ENCODE peak calls at places on chromosomes 12 and 14, in five cellular contexts. J, H, K, X and R are unnamed samples.

GRCh38 chr14:85587152-85587697 is 57.3 kb downstream of the FLRT2 start:
- DNase-seq in X (peak), K (peak), J (peak), H (no peak), R (no peak)

GRCh38 chr14:29892327-29892726 is 35.3 kb downstream of the PRKD1 start:
- DNase-seq in H (no peak), X (peak), J (peak), K (no peak), R (no peak)

GRCh38 chr14:20714593-20715250 is 26.2 kb downstream of the ANG start:
- DNase-seq in J (peak), H (peak), X (peak), K (no peak), R (peak)

GRCh38 chr12:43308776-43309175 is 243.2 kb downstream of the ADAMTS20 start:
- DNase-seq in K (no peak), J (no peak), H (no peak), X (no peak), R (no peak)

GRCh38 chr14:56247495-56248087 is 129.4 kb downstream of the PELI2 start:
- DNase-seq in K (no peak), J (peak), X (peak), H (no peak), R (no peak)

GRCh38 chr14:61395115-61395725 is 73.8 kb downstream of the PRKCH start:
- DNase-seq in J (no peak), X (no peak), K (no peak), H (no peak), R (no peak)

GRCh38 chr12:10722905-10723866 is at the start of gene YBX3:
- DNase-seq in X (peak), J (peak), H (peak), K (no peak), R (peak)

GRCh38 chr12:71415336-71416231 is 24.0 kb upstream of the LGR5 start:
- DNase-seq in J (peak), X (peak), H (no peak), K (no peak), R (no peak)

GRCh38 chr14:61196792-61197191 is 84.3 kb downstream of the TMEM30B start:
- DNase-seq in H (no peak), X (peak), J (no peak), K (no peak), R (no peak)

GRCh38 chr12:130826151-130826801 is 12.8 kb downstream of the STX2 start:
- DNase-seq in K (no peak), X (peak), H (peak), J (peak), R (no peak)
- TF ChIP-seq CTCF in K (peak), X (peak), H (no peak), J (peak), R (peak)

DNA sequence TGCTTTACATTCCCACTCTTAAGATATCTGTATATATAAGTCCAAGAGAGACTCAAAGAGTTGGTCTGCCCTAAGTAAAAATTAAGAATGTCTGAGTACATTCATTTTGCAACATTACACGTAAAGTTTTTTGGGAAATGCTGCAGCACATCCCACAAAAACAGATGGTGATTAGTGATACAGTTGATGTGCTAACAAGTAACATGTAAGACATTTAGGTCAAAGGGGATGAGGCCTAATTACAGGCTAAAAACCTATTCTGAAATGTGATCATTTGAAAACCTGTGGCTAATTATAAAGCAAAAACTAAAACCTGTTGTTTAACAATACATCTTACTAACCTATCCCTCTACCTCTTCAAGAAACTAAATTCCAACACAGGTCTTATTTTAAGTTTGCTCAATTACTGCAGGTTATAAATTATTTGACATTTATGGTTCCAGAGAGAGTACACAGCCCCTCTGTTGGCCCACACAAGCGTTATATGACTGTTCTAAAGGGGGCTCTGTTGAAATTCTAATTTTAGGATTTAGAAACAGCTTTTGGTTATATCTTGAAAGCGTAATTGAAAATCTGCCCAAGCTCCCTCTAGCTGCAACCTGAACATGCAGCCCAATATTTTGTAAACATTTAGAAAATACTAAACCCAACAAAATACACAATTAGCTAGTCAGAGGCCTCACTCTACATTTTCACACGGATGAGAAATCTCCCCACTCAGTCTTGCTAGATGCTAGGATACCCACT is 42.9 kb downstream of the BRAP start:
- DNase-seq in K (no peak), X (no peak), J (no peak), H (no peak), R (no peak)
- TF ChIP-seq CTCF in K (no peak), X (peak), J (peak), H (no peak), R (no peak)

GRCh38 chr12:57756406-57757341 is 1.8 kb downstream of the MARCHF9 start:
- DNase-seq in K (no peak), J (no peak), X (peak), H (no peak), R (no peak)
- TF ChIP-seq CTCF in K (peak), J (peak), X (peak), H (no peak), R (peak)

GRCh38 chr14:105161964-105162363 is 6.6 kb downstream of the JAG2 start:
- DNase-seq in H (no peak), X (no peak), K (no peak), J (no peak), R (no peak)

GRCh38 chr14:105161314-105161713 is 7.3 kb downstream of the JAG2 start:
- DNase-seq in J (no peak), X (no peak), H (no peak), K (no peak), R (no peak)

GRCh38 chr14:105158804-105159203 is 9.8 kb downstream of the JAG2 start:
- DNase-seq in K (no peak), J (no peak), H (no peak), X (no peak), R (no peak)

GRCh38 chr14:105157872-105158271 is 10.7 kb downstream of the JAG2 start:
- DNase-seq in K (no peak), X (no peak), H (no peak), J (no peak), R (no peak)

GRCh38 chr14:105159344-105159743 is 9.2 kb downstream of the JAG2 start:
- DNase-seq in J (no peak), H (no peak), K (no peak), X (no peak), R (no peak)
- TF ChIP-seq CTCF in J (no peak), H (no peak), K (no peak), X (no peak), R (no peak)